ENCODE peak calls at places on chromosomes 12 and 14, in four cellular contexts. J is AG08395, P is upper lobe of right lung, O is cardiac fibroblast. B is an unnamed sample.

GRCh38 chr14:42930058-42930457 is 1323.4 kb downstream of the LRFN5 start:
- DNase-seq in J (no peak), P (no peak), O (peak; percentile 3), B (no peak)

GRCh38 chr12:123064356-123064755 is 83.9 kb downstream of the ARL6IP4 start:
- DNase-seq in J (no peak), P (no peak), O (no peak), B (no peak)

GRCh38 chr12:76241371-76241770 is 106.8 kb downstream of the BBS10 start:
- DNase-seq in J (no peak), P (no peak), O (no peak), B (no peak)

GRCh38 chr12:109770861-109771670 is 57.4 kb downstream of the FAM222A start:
- DNase-seq in J (no peak), P (peak; percentile 47), O (no peak), B (no peak)

GRCh38 chr14:39268393-39268792 is 34.7 kb downstream of the MIA2 start:
- DNase-seq in J (no peak), P (no peak), O (peak; percentile 20), B (no peak)

GRCh38 chr14:99037777-99038176 is 234.2 kb downstream of the BCL11B start:
- DNase-seq in J (no peak), P (no peak), O (no peak), B (no peak)

GRCh38 chr14:52473557-52473956 is 78.7 kb downstream of the TXNDC16 start:
- DNase-seq in J (peak; percentile 20), P (no peak), O (peak; percentile 65), B (no peak)

GRCh38 chr12:123269395-123269892 is 2.2 kb downstream of the CDK2AP1 start:
- DNase-seq in J (peak; percentile 77), P (peak; percentile 79), O (peak; percentile 75), B (no peak)

GRCh38 chr12:116155383-116155782 is 122.1 kb downstream of the MED13L start:
- DNase-seq in J (no peak), P (no peak), O (no peak), B (no peak)

GRCh38 chr12:111753144-111753881 is 13.4 kb upstream of the ALDH2 start:
- DNase-seq in J (peak; percentile 90), P (peak; percentile 83), O (peak; percentile 82), B (no peak)

GRCh38 chr14:77037886-77038511 is 9.5 kb upstream of the IRF2BPL start:
- DNase-seq in J (peak; percentile 15), P (peak; percentile 82), O (no peak), B (no peak)

GRCh38 chr12:2243275-2243674 is 190.5 kb downstream of the CACNA1C start:
- DNase-seq in J (no peak), P (no peak), O (no peak), B (no peak)

GRCh38 chr14:33525626-33526025 is 425.2 kb downstream of the EGLN3 start:
- DNase-seq in J (no peak), P (no peak), O (peak; percentile 45), B (no peak)

GRCh38 chr14:35818346-35819115 is 7.6 kb upstream of the BRMS1L start:
- DNase-seq in J (peak; percentile 59), P (no peak), O (peak; percentile 61), B (no peak)

GRCh38 chr12:1933342-1933992 is 15.0 kb upstream of the CACNA2D4 start:
- DNase-seq in J (no peak), P (peak; percentile 44), O (no peak), B (no peak)